ENCODE peak calls at places on chromosomes 13 and 19, in five cellular contexts. One of them, this sample, is unnamed.
A peak's percentile ranks its signal among the peaks of the same experiment; 100 is the strongest.

GRCh38 chr19:40465025-40465780 is at the start of gene BLVRB:
- DNase-seq in thoracic aorta: no peak
- DNase-seq in adrenal gland: peak; percentile 77
- DNase-seq in SK-N-SH: no peak
- DNase-seq in Peyer's patch: no peak
- DNase-seq in this sample: no peak

GRCh38 chr19:38284422-38284821 is 19.6 kb upstream of the C19orf33 start:
- DNase-seq in thoracic aorta: no peak
- DNase-seq in adrenal gland: peak; percentile 31
- DNase-seq in SK-N-SH: no peak
- DNase-seq in Peyer's patch: no peak
- DNase-seq in this sample: no peak

GRCh38 chr13:25319781-25320180 is 18.4 kb downstream of the NUP58 start:
- DNase-seq in thoracic aorta: no peak
- DNase-seq in adrenal gland: no peak
- DNase-seq in SK-N-SH: no peak
- DNase-seq in Peyer's patch: no peak
- DNase-seq in this sample: no peak

GRCh38 chr19:12834418-12834943 is at the start of gene RTBDN:
- DNase-seq in thoracic aorta: no peak
- DNase-seq in adrenal gland: no peak
- DNase-seq in SK-N-SH: no peak
- DNase-seq in Peyer's patch: no peak
- DNase-seq in this sample: no peak

GRCh38 chr19:53671621-53672111 is 39.9 kb downstream of the DPRX start:
- DNase-seq in thoracic aorta: no peak
- DNase-seq in adrenal gland: no peak
- DNase-seq in SK-N-SH: no peak
- DNase-seq in Peyer's patch: no peak
- DNase-seq in this sample: no peak

GRCh38 chr19:1251233-1251502 is 2.8 kb downstream of the MIDN start:
- DNase-seq in thoracic aorta: no peak
- DNase-seq in adrenal gland: no peak
- DNase-seq in SK-N-SH: peak; percentile 62
- DNase-seq in Peyer's patch: no peak
- DNase-seq in this sample: no peak

GRCh38 chr13:48412100-48412556 is 785 bp downstream of the LPAR6 start:
- DNase-seq in thoracic aorta: no peak
- DNase-seq in adrenal gland: no peak
- DNase-seq in SK-N-SH: no peak
- DNase-seq in Peyer's patch: no peak
- DNase-seq in this sample: no peak

GRCh38 chr19:49056101-49056901 is 1.2 kb downstream of the CGB7 start:
- DNase-seq in thoracic aorta: no peak
- DNase-seq in adrenal gland: peak; percentile 44
- DNase-seq in SK-N-SH: peak; percentile 91
- DNase-seq in Peyer's patch: peak; percentile 76
- DNase-seq in this sample: peak; percentile 68

GRCh38 chr19:39413269-39413902 is 917 bp downstream of the PLEKHG2 start:
- DNase-seq in thoracic aorta: no peak
- DNase-seq in adrenal gland: no peak
- DNase-seq in SK-N-SH: peak; percentile 88
- DNase-seq in Peyer's patch: peak; percentile 70
- DNase-seq in this sample: peak; percentile 47

GRCh38 chr13:104105418-104106355 is 1039.5 kb upstream of the SLC10A2 start:
- DNase-seq in thoracic aorta: no peak
- DNase-seq in adrenal gland: no peak
- DNase-seq in SK-N-SH: no peak
- DNase-seq in Peyer's patch: no peak
- DNase-seq in this sample: peak; percentile 69

GRCh38 chr19:10027158-10027997 is 14.1 kb downstream of the RDH8 start:
- DNase-seq in thoracic aorta: peak; percentile 62
- DNase-seq in adrenal gland: peak; percentile 98
- DNase-seq in SK-N-SH: peak; percentile 96
- DNase-seq in Peyer's patch: peak; percentile 97
- DNase-seq in this sample: peak; percentile 100

GRCh38 chr13:51801631-51802099 is 2.3 kb downstream of the DHRS12 start:
- DNase-seq in thoracic aorta: peak; percentile 32
- DNase-seq in adrenal gland: peak; percentile 85
- DNase-seq in SK-N-SH: peak; percentile 56
- DNase-seq in Peyer's patch: peak; percentile 88
- DNase-seq in this sample: peak; percentile 85
- H3K4me1 ChIP-seq in thoracic aorta: peaks cover 56% of the 10 kb centered on the region
- H3K4me1 ChIP-seq in adrenal gland: peaks cover 18% of the 10 kb centered on the region
- H3K4me1 ChIP-seq in SK-N-SH: peaks cover 60% of the 10 kb centered on the region
- H3K4me1 ChIP-seq in Peyer's patch: peaks cover 8% of the 10 kb centered on the region
- H3K4me1 ChIP-seq in this sample: peaks cover 28% of the 10 kb centered on the region

GRCh38 chr19:4454621-4454951 is 3.0 kb downstream of the UBXN6 start:
- DNase-seq in thoracic aorta: no peak
- DNase-seq in adrenal gland: no peak
- DNase-seq in SK-N-SH: no peak
- DNase-seq in Peyer's patch: no peak
- DNase-seq in this sample: no peak

GRCh38 chr19:4454952-4455738 is 2.4 kb downstream of the UBXN6 start:
- DNase-seq in thoracic aorta: no peak
- DNase-seq in adrenal gland: peak; percentile 92
- DNase-seq in SK-N-SH: no peak
- DNase-seq in Peyer's patch: no peak
- DNase-seq in this sample: no peak

GRCh38 chr19:4456843-4457653 is 546 bp downstream of the UBXN6 start:
- DNase-seq in thoracic aorta: no peak
- DNase-seq in adrenal gland: peak; percentile 51
- DNase-seq in SK-N-SH: peak; percentile 98
- DNase-seq in Peyer's patch: no peak
- DNase-seq in this sample: peak; percentile 83

GRCh38 chr19:4456566-4456842 is 1.1 kb downstream of the UBXN6 start:
- DNase-seq in thoracic aorta: no peak
- DNase-seq in adrenal gland: peak; percentile 56
- DNase-seq in SK-N-SH: peak; percentile 55
- DNase-seq in Peyer's patch: no peak
- DNase-seq in this sample: peak; percentile 46

DNA sequence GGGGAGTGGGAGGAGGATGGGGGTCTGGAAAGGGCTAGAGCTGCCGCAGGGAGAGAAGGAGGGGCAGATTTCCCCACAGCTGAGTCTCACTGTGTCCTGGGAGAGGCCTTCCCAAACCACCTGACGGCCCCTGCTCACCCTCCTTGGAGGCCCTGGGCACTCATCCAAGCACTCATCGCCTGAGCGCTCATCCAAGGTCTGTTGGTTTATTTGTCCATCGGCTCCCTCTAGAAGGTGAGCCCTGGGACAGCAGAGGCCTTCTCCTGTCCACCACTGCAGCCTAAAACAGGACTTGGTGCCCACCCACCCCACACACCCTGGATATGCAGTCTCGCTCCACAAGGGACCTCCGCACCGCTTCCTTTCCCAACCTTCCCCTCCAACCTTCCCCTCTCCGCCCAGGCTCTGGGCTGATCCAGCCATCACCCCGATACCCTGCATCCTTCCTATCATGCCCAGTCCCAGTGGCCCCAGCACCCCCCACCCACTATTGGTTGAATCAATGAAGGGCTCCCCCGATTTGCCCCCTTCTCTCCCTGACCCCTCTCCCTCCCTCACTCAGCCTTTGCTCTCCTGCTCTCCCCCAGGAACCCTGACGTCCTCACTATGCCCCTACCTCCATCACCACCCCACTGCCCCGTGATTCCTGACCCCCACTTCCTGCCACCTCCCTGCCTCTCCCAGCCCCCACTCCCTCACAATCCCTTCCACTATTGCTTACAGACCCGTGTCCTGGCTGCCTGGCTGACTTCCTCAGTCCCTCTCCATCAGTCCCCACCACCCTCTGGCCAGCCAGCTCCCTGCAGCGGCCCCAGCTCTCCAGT is 1.6 kb downstream of the UBXN6 start:
- DNase-seq in thoracic aorta: no peak
- DNase-seq in adrenal gland: peak; percentile 95
- DNase-seq in SK-N-SH: peak; percentile 49
- DNase-seq in Peyer's patch: no peak
- DNase-seq in this sample: no peak
- TF ChIP-seq CTCF in thoracic aorta: no peak
- TF ChIP-seq CTCF in adrenal gland: peak; percentile 20
- TF ChIP-seq CTCF in SK-N-SH: no peak
- TF ChIP-seq CTCF in Peyer's patch: no peak
- TF ChIP-seq CTCF in this sample: no peak

GRCh38 chr13:80515296-80515695 is 174.4 kb upstream of the SPRY2 start:
- DNase-seq in thoracic aorta: no peak
- DNase-seq in adrenal gland: no peak
- DNase-seq in SK-N-SH: no peak
- DNase-seq in Peyer's patch: no peak
- DNase-seq in this sample: no peak
- H3K4me1 ChIP-seq in thoracic aorta: no peaks in the 10 kb centered on the region
- H3K4me1 ChIP-seq in adrenal gland: no peaks in the 10 kb centered on the region
- H3K4me1 ChIP-seq in SK-N-SH: no peaks in the 10 kb centered on the region
- H3K4me1 ChIP-seq in Peyer's patch: no peaks in the 10 kb centered on the region
- H3K4me1 ChIP-seq in this sample: no peaks in the 10 kb centered on the region

GRCh38 chr13:78759704-78760103 is 100.7 kb upstream of the OBI1 start:
- DNase-seq in thoracic aorta: no peak
- DNase-seq in adrenal gland: no peak
- DNase-seq in SK-N-SH: peak; percentile 8
- DNase-seq in Peyer's patch: no peak
- DNase-seq in this sample: no peak
- TF ChIP-seq CTCF in thoracic aorta: no peak
- TF ChIP-seq CTCF in adrenal gland: no peak
- TF ChIP-seq CTCF in SK-N-SH: no peak
- TF ChIP-seq CTCF in Peyer's patch: no peak
- TF ChIP-seq CTCF in this sample: no peak

GRCh38 chr19:47719047-47719885 is 6.0 kb downstream of the EHD2 start:
- DNase-seq in thoracic aorta: peak; percentile 36
- DNase-seq in adrenal gland: peak; percentile 91
- DNase-seq in SK-N-SH: peak; percentile 95
- DNase-seq in Peyer's patch: no peak
- DNase-seq in this sample: peak; percentile 84
- H3K4me1 ChIP-seq in thoracic aorta: peaks cover 84% of the 10 kb centered on the region
- H3K4me1 ChIP-seq in adrenal gland: peaks cover 41% of the 10 kb centered on the region
- H3K4me1 ChIP-seq in SK-N-SH: peaks cover 21% of the 10 kb centered on the region
- H3K4me1 ChIP-seq in Peyer's patch: no peaks in the 10 kb centered on the region
- H3K4me1 ChIP-seq in this sample: peaks cover 12% of the 10 kb centered on the region

GRCh38 chr13:50125306-50125555 is 110.0 kb downstream of the KCNRG start:
- DNase-seq in thoracic aorta: no peak
- DNase-seq in adrenal gland: no peak
- DNase-seq in SK-N-SH: no peak
- DNase-seq in Peyer's patch: no peak
- DNase-seq in this sample: no peak

GRCh38 chr13:50123515-50123861 is 108.2 kb downstream of the KCNRG start:
- DNase-seq in thoracic aorta: no peak
- DNase-seq in adrenal gland: no peak
- DNase-seq in SK-N-SH: no peak
- DNase-seq in Peyer's patch: no peak
- DNase-seq in this sample: no peak

GRCh38 chr13:50123002-50123401 is 107.8 kb downstream of the KCNRG start:
- DNase-seq in thoracic aorta: no peak
- DNase-seq in adrenal gland: no peak
- DNase-seq in SK-N-SH: no peak
- DNase-seq in Peyer's patch: no peak
- DNase-seq in this sample: no peak

GRCh38 chr13:50124536-50125305 is 109.5 kb downstream of the KCNRG start:
- DNase-seq in thoracic aorta: peak; percentile 92
- DNase-seq in adrenal gland: peak; percentile 97
- DNase-seq in SK-N-SH: peak; percentile 99
- DNase-seq in Peyer's patch: peak; percentile 96
- DNase-seq in this sample: peak; percentile 96

DNA sequence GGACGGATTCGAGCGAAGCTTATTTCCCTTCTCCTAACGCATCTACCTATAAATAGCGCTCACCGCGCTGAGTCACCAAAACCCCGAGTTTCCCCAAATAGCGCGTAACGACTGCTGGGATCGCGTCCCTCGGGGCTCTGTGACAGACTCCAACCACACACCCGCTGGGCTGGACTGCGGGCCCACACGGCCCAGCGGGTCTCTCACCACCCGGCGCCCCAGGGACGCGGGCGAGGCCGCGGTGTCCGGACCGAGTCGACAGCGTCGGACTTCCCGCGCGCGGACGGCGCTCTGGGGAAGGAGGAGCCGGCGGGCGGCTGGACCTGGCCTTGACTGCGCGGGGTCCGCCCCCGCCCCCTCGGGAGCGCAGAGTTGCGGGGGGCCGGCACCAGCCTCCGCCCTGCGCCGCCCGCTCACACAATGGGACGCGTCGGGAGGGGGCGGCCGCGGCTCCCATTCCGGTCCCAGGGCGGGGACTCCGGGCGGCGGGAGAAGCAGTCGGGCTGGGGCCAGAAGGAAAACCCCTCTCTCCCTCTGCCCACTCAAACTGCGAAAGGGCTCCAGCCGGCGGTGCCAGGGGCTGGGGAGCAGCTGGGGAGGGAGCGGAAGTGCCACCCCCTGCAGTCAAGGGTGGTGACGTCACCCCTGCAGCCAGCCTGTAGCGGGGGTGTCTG is 108.8 kb downstream of the KCNRG start:
- DNase-seq in thoracic aorta: peak; percentile 81
- DNase-seq in adrenal gland: peak; percentile 89
- DNase-seq in SK-N-SH: no peak
- DNase-seq in Peyer's patch: no peak
- DNase-seq in this sample: peak; percentile 93
- TF ChIP-seq CTCF in thoracic aorta: no peak
- TF ChIP-seq CTCF in adrenal gland: no peak
- TF ChIP-seq CTCF in SK-N-SH: no peak
- TF ChIP-seq CTCF in Peyer's patch: peak; percentile 10
- TF ChIP-seq CTCF in this sample: no peak

GRCh38 chr19:4010808-4011110 is 3.2 kb downstream of the PIAS4 start:
- DNase-seq in thoracic aorta: no peak
- DNase-seq in adrenal gland: no peak
- DNase-seq in SK-N-SH: no peak
- DNase-seq in Peyer's patch: no peak
- DNase-seq in this sample: no peak
- H3K4me1 ChIP-seq in thoracic aorta: peaks cover 61% of the 10 kb centered on the region
- H3K4me1 ChIP-seq in adrenal gland: peaks cover 54% of the 10 kb centered on the region
- H3K4me1 ChIP-seq in SK-N-SH: peaks cover 40% of the 10 kb centered on the region
- H3K4me1 ChIP-seq in Peyer's patch: no peaks in the 10 kb centered on the region
- H3K4me1 ChIP-seq in this sample: peaks cover 22% of the 10 kb centered on the region

This sample was measured in pancreas.